ENCODE peak calls at places on chromosomes 7 and 10, in five cellular contexts. J, I, P, R and Q are unnamed samples.

GRCh38 chr7:149714910-149715471 is 58.4 kb downstream of the ZNF467 start:
- DNase-seq in P (peak), I (peak), J (peak), R (no peak), Q (no peak)

GRCh38 chr7:71633571-71634008 is 501.6 kb downstream of the GALNT17 start:
- DNase-seq in P (peak), J (no peak), R (no peak), I (peak), Q (peak)

GRCh38 chr7:96167424-96167823 is 154.5 kb downstream of the SLC25A13 start:
- DNase-seq in I (no peak), P (no peak), R (no peak), J (no peak), Q (no peak)

GRCh38 chr7:23404546-23405239 is 65.6 kb downstream of the IGF2BP3 start:
- DNase-seq in J (no peak), P (no peak), R (no peak), I (no peak), Q (no peak)

GRCh38 chr10:79483299-79483698 is 29.0 kb upstream of the EIF5AL1 start:
- DNase-seq in P (no peak), J (no peak), I (peak), R (no peak), Q (no peak)

GRCh38 chr10:8979976-8980375 is 925.5 kb downstream of the GATA3 start:
- DNase-seq in P (no peak), I (no peak), R (no peak), J (no peak), Q (no peak)

GRCh38 chr7:31017036-31017747 is 34.9 kb upstream of the ADCYAP1R1 start:
- DNase-seq in R (no peak), P (no peak), J (no peak), I (no peak), Q (no peak)

GRCh38 chr10:50552771-50553535 is 70.8 kb downstream of the SGMS1 start:
- DNase-seq in R (no peak), I (peak), P (peak), J (no peak), Q (peak)

GRCh38 chr7:17472939-17473338 is 174.5 kb downstream of the AHR start:
- DNase-seq in R (no peak), P (no peak), J (no peak), I (no peak), Q (no peak)

GRCh38 chr10:133277993-133278576 is 1.4 kb upstream of the ADAM8 start:
- DNase-seq in I (no peak), R (no peak), J (peak), P (peak), Q (no peak)

GRCh38 chr7:1869731-1870130 is 199.7 kb downstream of the ELFN1 start:
- DNase-seq in I (no peak), P (no peak), J (no peak), R (no peak), Q (no peak)

GRCh38 chr10:48266528-48266927 is 8.0 kb downstream of the FRMPD2 start:
- DNase-seq in I (no peak), R (no peak), J (no peak), P (no peak), Q (no peak)

GRCh38 chr10:115355162-115355760 is 262.1 kb downstream of the ATRNL1 start:
- DNase-seq in R (peak), P (peak), J (peak), I (peak), Q (peak)

GRCh38 chr10:12121673-12122072 is 7.8 kb upstream of the SEC61A2 start:
- DNase-seq in J (no peak), I (no peak), P (no peak), R (no peak), Q (no peak)

GRCh38 chr10:84783386-84783785 is 455.0 kb downstream of the CCSER2 start:
- DNase-seq in J (peak), I (peak), P (peak), R (peak), Q (peak)

GRCh38 chr7:134826105-134826504 is 46.7 kb downstream of the CALD1 start:
- DNase-seq in J (no peak), I (peak), P (no peak), R (no peak), Q (no peak)

GRCh38 chr7:108088729-108089128 is 41.4 kb downstream of the LAMB4 start:
- DNase-seq in P (no peak), J (no peak), R (no peak), I (no peak), Q (no peak)

GRCh38 chr7:133052357-133052756 is 29.5 kb downstream of the CHCHD3 start:
- DNase-seq in I (peak), P (no peak), J (no peak), R (no peak), Q (no peak)

GRCh38 chr10:109417803-109418202 is 505.5 kb downstream of the XPNPEP1 start:
- DNase-seq in R (no peak), P (no peak), J (no peak), I (no peak), Q (no peak)

GRCh38 chr7:35624299-35625186 is 70.4 kb downstream of the HERPUD2 start:
- DNase-seq in J (peak), I (peak), P (peak), R (peak), Q (peak)

GRCh38 chr7:4837814-4838625 is 23.8 kb downstream of the PAPOLB start:
- DNase-seq in I (no peak), P (no peak), J (no peak), R (no peak), Q (peak)

GRCh38 chr7:55964802-55965470 is 551 bp downstream of the NIPSNAP2 start:
- DNase-seq in R (peak), P (peak), I (peak), J (peak), Q (peak)

GRCh38 chr7:64951250-64951848 is 39.5 kb downstream of the ZNF117 start:
- DNase-seq in J (peak), R (peak), P (peak), I (peak), Q (peak)

GRCh38 chr7:25358831-25359350 is 130.6 kb upstream of the NPVF start:
- DNase-seq in I (no peak), R (no peak), J (no peak), P (no peak), Q (no peak)

GRCh38 chr10:106582291-106582690 is 582.2 kb downstream of the SORCS1 start:
- DNase-seq in R (no peak), J (no peak), I (peak), P (peak), Q (no peak)

GRCh38 chr10:101287922-101288638 is 58.8 kb upstream of the LBX1 start:
- DNase-seq in P (peak), R (peak), I (no peak), J (no peak), Q (peak)

GRCh38 chr7:40346554-40346953 is 211.7 kb downstream of the SUGCT start:
- DNase-seq in R (no peak), J (no peak), P (no peak), I (no peak), Q (no peak)

GRCh38 chr10:114709966-114710365 is 51.9 kb upstream of the ABLIM1 start:
- DNase-seq in J (no peak), R (no peak), I (peak), P (peak), Q (no peak)

GRCh38 chr10:104231784-104232612 is at the start of gene CFAP43:
- DNase-seq in R (peak), I (peak), J (peak), P (peak), Q (peak)

GRCh38 chr7:22662490-22663145 is 64.4 kb upstream of the IL6 start:
- DNase-seq in R (no peak), P (no peak), I (peak), J (no peak), Q (no peak)

GRCh38 chr7:131637846-131638245 is 81.4 kb upstream of the PODXL start:
- DNase-seq in P (no peak), J (no peak), R (no peak), I (no peak), Q (no peak)

GRCh38 chr10:69769395-69769989 is 32.2 kb upstream of the COL13A1 start:
- DNase-seq in I (peak), R (peak), P (peak), J (no peak), Q (peak)

GRCh38 chr10:113241966-113242365 is 291.9 kb downstream of the TCF7L2 start:
- DNase-seq in P (no peak), R (no peak), I (no peak), J (no peak), Q (no peak)

GRCh38 chr7:98826811-98827231 is 43.0 kb downstream of the TMEM130 start:
- DNase-seq in I (peak), J (peak), R (no peak), P (peak), Q (no peak)

GRCh38 chr10:127279334-127279774 is 83.0 kb upstream of the INSYN2A start:
- DNase-seq in R (no peak), P (no peak), I (no peak), J (no peak), Q (no peak)

GRCh38 chr7:137476937-137477336 is 133.4 kb upstream of the PTN start:
- DNase-seq in R (no peak), P (no peak), J (no peak), I (peak), Q (no peak)

DNA sequence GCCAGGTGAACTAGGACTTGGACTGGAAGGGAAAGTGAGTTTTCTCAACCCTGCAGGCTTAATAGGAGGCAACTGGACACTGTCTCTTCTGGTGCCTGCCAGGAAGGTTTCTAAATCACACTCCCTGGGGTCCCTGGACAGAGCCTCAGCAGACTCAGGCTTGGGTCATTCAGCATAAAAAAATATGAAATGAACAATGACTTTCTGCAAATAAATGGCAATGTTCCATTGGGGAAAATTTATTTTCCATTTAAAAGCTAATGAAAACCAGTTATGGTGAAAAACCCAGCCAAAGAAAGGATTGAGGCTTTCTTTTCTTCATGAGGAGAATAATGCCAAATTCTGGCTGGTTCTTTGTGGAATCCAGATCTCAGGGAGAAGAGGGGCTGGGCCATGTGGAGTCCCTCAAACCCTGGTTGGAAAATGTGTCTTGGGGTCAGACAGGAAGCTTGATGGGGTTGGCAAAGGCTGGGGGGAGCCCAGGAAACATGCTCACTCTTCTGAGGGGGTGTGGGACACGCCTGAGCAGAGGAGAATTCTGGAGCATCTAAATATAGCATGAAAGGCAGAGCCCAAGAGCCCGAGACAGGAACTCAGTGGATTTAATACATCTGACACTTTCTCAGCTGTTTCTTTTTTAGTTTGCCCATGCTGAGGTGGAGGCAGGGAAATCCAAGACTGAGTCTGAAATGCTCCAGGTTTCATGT is 65.2 kb upstream of the EMX2 start:
- DNase-seq in P (no peak), R (no peak), J (no peak), I (peak), Q (no peak)
- H3K4me3 ChIP-seq in P (no peak), R (no peak), J (no peak), I (no peak), Q (no peak)

GRCh38 chr10:32205666-32206065 is 141.3 kb downstream of the EPC1 start:
- DNase-seq in R (no peak), J (no peak), I (peak), P (no peak), Q (no peak)

GRCh38 chr10:32204606-32205005 is 142.4 kb downstream of the EPC1 start:
- DNase-seq in I (peak), J (no peak), P (no peak), R (no peak), Q (no peak)

GRCh38 chr10:32197423-32197822 is 141.2 kb upstream of the KIF5B start:
- DNase-seq in I (no peak), R (no peak), P (peak), J (no peak), Q (no peak)

DNA sequence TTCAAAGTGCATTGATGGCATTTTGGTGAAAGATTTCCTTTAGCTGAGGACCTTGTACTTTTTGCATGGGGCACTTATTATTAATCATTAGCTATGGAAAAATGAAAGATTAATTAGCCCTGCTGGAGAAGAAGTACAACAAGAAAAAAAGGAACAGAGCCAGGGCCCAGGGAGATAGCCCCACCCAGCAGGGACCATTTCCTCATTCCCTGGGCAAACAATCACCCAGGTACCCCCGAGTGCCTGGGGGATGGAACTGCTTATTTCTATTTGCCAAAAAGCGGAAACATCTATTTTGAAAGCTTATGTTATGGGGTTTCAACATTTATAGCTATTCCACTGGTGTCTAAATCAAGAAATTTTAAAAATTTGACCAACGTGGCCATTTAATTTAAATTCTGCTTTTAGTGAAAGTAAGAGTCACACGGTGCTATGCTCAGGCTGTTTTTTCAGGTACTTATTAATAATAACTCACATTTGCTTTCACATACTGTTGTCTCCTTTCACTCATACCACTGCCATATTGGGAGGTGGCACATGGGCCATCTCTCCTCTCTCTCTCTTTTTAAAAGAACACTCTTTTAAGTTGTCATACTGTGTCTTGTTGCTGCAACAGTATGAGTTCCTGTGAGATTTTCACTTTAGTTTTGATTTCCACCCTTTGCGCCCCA is 143.6 kb upstream of the KIF5B start:
- DNase-seq in J (no peak), I (no peak), P (no peak), R (no peak), Q (no peak)
- TF ChIP-seq EZH2phosphoT487 in J (no peak), I (no peak), P (no peak), R (no peak), Q (no peak)

GRCh38 chr10:103186128-103186527 is 6.9 kb downstream of the NT5C2 start:
- DNase-seq in I (no peak), J (no peak), P (no peak), R (no peak), Q (no peak)
- H3K9ac ChIP-seq in I (no peak), J (no peak), P (no peak), R (no peak), Q (no peak)

DNA sequence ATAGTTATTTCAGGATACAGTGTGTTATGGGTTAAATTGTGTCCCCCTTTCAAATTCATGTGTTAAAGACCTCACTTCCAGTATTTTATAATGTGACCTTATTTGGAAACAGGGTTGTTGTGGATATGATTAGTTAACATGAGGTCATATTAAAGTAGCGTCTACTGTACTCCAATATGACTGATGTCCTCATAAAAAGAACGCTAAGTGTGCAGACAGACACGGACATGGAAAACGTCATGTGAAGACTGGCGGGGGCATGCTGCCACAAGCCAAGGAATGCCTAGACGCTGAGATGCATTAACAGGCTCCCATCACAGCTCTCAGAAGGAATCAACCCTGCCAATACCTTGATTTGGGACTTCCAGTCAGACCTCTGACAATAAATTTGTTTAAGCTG is 1.5 kb upstream of the WDR37 start:
- DNase-seq in P (no peak), J (no peak), R (no peak), I (peak), Q (no peak)
- H3K4me3 ChIP-seq in P (peak), J (no peak), R (no peak), I (peak), Q (peak)

GRCh38 chr7:15626041-15626440 is 60.4 kb downstream of the MEOX2 start:
- DNase-seq in J (no peak), R (no peak), P (no peak), I (no peak), Q (no peak)
- TF ChIP-seq EZH2phosphoT487 in J (no peak), R (no peak), P (no peak), I (no peak), Q (no peak)

GRCh38 chr10:30773501-30773900 is 143.9 kb upstream of the LYZL2 start:
- DNase-seq in J (no peak), P (no peak), R (no peak), I (no peak), Q (no peak)
- H3K9ac ChIP-seq in J (no peak), P (no peak), R (no peak), I (no peak), Q (no peak)

DNA sequence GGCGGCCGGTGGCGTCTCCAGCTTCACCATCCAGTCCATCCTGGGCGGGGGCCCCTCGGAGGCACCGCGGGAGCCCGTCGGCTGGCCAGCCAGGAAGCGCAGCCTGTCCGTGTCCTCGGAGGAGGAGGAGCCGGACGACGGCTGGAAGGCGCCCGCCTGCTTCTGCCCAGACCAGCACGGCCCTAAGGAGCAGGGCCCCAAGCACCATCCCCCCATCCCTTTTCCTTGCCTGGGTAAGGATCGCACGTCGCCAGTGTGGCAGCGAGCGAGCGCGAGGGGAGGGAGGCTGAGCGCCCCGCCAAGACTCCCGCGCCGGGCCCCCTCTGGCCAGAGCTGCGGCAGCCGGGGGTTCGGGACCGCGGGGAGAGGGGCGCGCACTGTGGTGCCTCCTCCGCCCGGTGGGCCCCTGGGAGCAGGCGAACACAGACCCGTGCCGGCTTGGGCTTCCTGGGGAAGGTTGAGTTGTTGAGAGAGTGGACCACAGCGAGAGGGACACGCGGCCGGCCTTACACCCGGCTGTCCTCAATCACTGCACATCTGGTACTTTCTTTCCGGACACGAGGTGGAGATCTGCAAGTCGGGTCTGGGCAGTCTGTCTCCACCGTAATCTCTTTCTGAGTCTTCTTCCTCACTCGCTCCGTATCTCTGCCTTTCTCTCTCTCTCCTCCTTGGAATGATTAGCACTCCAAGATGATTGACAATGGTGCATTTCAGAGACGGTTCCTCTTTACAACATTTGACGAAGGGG is 652 bp downstream of the HMX2 start:
- DNase-seq in R (no peak), I (peak), J (no peak), P (no peak), Q (peak)
- H3K4me3 ChIP-seq in R (no peak), I (no peak), J (no peak), P (no peak), Q (peak)

DNA sequence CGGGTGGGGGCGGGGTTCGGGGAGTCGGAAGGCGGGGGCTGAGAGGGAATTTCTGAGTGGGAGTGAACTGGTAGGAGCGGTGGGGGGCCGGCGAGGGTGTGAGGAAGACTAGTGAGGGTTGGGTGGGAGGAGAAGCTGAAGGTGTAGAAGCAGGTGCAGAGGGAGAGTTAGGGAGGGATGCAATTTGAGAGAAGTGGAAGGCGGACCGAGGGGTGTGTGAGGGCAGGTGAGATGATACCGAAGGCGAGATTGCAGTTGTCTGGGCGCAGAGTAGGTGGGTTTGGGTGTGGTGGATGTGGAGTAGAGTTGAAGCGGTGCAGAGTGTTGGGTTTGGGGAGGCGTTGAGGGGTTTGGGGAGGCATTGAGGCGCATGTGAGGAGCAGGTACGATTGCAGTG is 643 bp downstream of the KAT6B start:
- DNase-seq in J (no peak), I (no peak), P (no peak), R (no peak), Q (no peak)
- TF ChIP-seq EZH2phosphoT487 in J (no peak), I (no peak), P (no peak), R (no peak), Q (no peak)

GRCh38 chr10:35192645-35193249 is 66.1 kb downstream of the CREM start:
- DNase-seq in J (no peak), I (no peak), P (no peak), R (no peak), Q (no peak)

GRCh38 chr10:35191523-35191922 is 64.9 kb downstream of the CREM start:
- DNase-seq in R (no peak), I (peak), J (peak), P (no peak), Q (no peak)

GRCh38 chr10:35195361-35196306 is 69.0 kb downstream of the CREM start:
- DNase-seq in P (peak), R (peak), J (peak), I (peak), Q (peak)

GRCh38 chr10:35194906-35195305 is 68.3 kb downstream of the CREM start:
- DNase-seq in J (no peak), P (peak), R (peak), I (peak), Q (no peak)

DNA sequence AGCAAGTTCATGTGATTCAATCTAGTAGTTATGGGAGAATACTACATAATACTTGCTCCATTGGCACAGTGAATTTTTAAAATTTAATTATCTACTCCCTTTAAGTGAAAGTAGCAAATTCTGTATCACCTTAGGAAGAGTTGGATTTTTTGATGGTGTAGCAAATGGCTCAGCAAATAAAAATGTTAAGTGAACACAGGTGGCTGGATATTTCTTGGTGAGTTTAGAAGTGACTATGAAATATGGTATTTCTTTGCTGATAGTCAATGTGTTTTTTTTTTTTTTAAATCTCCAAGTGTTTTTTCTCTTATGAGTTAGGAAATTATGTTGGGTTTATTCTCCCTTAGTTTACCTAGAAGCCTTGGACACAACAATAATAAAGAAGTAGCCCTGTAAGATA is 67.8 kb downstream of the CREM start:
- DNase-seq in P (no peak), J (no peak), R (no peak), I (peak), Q (no peak)
- H3K9ac ChIP-seq in P (no peak), J (no peak), R (no peak), I (no peak), Q (no peak)